ENCODE peak calls at places on chromosomes 11 and 22, in seven cellular contexts. One of them, this sample, is unnamed.
A peak's percentile ranks its signal among the peaks of the same experiment; 100 is the strongest.

GRCh38 chr22:29079218-29079901 is 6.5 kb downstream of the KREMEN1 start:
- DNase-seq in epithelial cell of esophagus: no peak
- DNase-seq in K562: no peak
- DNase-seq in Peyer's patch: no peak
- DNase-seq in WERI-Rb-1: peak; percentile 38
- DNase-seq in heart left ventricle: no peak
- DNase-seq in cardiac fibroblast: no peak
- DNase-seq in this sample: no peak

GRCh38 chr11:89495951-89496350 is 4.8 kb upstream of the NOX4 start:
- DNase-seq in epithelial cell of esophagus: peak; percentile 74
- DNase-seq in K562: no peak
- DNase-seq in Peyer's patch: no peak
- DNase-seq in WERI-Rb-1: no peak
- DNase-seq in heart left ventricle: peak; percentile 59
- DNase-seq in cardiac fibroblast: peak; percentile 94
- DNase-seq in this sample: peak; percentile 70

GRCh38 chr11:66855574-66856495 is 1.0 kb upstream of the LRFN4 start:
- DNase-seq in epithelial cell of esophagus: peak; percentile 66
- DNase-seq in K562: peak; percentile 98
- DNase-seq in Peyer's patch: peak; percentile 97
- DNase-seq in WERI-Rb-1: peak; percentile 96
- DNase-seq in heart left ventricle: peak; percentile 97
- DNase-seq in cardiac fibroblast: peak; percentile 88
- DNase-seq in this sample: peak; percentile 96

GRCh38 chr11:9773524-9773923 is 109.6 kb downstream of the SWAP70 start:
- DNase-seq in epithelial cell of esophagus: no peak
- DNase-seq in K562: no peak
- DNase-seq in Peyer's patch: no peak
- DNase-seq in WERI-Rb-1: no peak
- DNase-seq in heart left ventricle: no peak
- DNase-seq in cardiac fibroblast: no peak
- DNase-seq in this sample: no peak

GRCh38 chr11:134691985-134692384 is 279.9 kb upstream of the B3GAT1 start:
- DNase-seq in epithelial cell of esophagus: no peak
- DNase-seq in K562: no peak
- DNase-seq in Peyer's patch: no peak
- DNase-seq in WERI-Rb-1: no peak
- DNase-seq in heart left ventricle: no peak
- DNase-seq in cardiac fibroblast: no peak
- DNase-seq in this sample: no peak

GRCh38 chr11:83540112-83540675 is 254.0 kb upstream of the CCDC90B start:
- DNase-seq in epithelial cell of esophagus: no peak
- DNase-seq in K562: no peak
- DNase-seq in Peyer's patch: no peak
- DNase-seq in WERI-Rb-1: no peak
- DNase-seq in heart left ventricle: no peak
- DNase-seq in cardiac fibroblast: no peak
- DNase-seq in this sample: no peak

GRCh38 chr11:20162824-20163777 is 2.8 kb upstream of the DBX1 start:
- DNase-seq in epithelial cell of esophagus: peak; percentile 27
- DNase-seq in K562: no peak
- DNase-seq in Peyer's patch: no peak
- DNase-seq in WERI-Rb-1: peak; percentile 39
- DNase-seq in heart left ventricle: no peak
- DNase-seq in cardiac fibroblast: peak; percentile 29
- DNase-seq in this sample: no peak

GRCh38 chr22:42067706-42068350 is 2.8 kb downstream of the NAGA start:
- DNase-seq in epithelial cell of esophagus: no peak
- DNase-seq in K562: no peak
- DNase-seq in Peyer's patch: no peak
- DNase-seq in WERI-Rb-1: no peak
- DNase-seq in heart left ventricle: no peak
- DNase-seq in cardiac fibroblast: no peak
- DNase-seq in this sample: no peak

GRCh38 chr11:74791333-74792100 is 42.9 kb downstream of the RNF169 start:
- DNase-seq in epithelial cell of esophagus: no peak
- DNase-seq in K562: no peak
- DNase-seq in Peyer's patch: no peak
- DNase-seq in WERI-Rb-1: no peak
- DNase-seq in heart left ventricle: no peak
- DNase-seq in cardiac fibroblast: no peak
- DNase-seq in this sample: no peak

GRCh38 chr22:41831383-41831782 is 1.5 kb upstream of the SREBF2 start:
- DNase-seq in epithelial cell of esophagus: no peak
- DNase-seq in K562: no peak
- DNase-seq in Peyer's patch: no peak
- DNase-seq in WERI-Rb-1: no peak
- DNase-seq in heart left ventricle: no peak
- DNase-seq in cardiac fibroblast: peak; percentile 26
- DNase-seq in this sample: no peak

GRCh38 chr11:17273668-17274321 is 2.7 kb upstream of the NUCB2 start:
- DNase-seq in epithelial cell of esophagus: peak; percentile 24
- DNase-seq in K562: no peak
- DNase-seq in Peyer's patch: no peak
- DNase-seq in WERI-Rb-1: no peak
- DNase-seq in heart left ventricle: no peak
- DNase-seq in cardiac fibroblast: no peak
- DNase-seq in this sample: no peak

GRCh38 chr22:40401532-40401931 is 31.1 kb downstream of the SGSM3 start:
- DNase-seq in epithelial cell of esophagus: no peak
- DNase-seq in K562: no peak
- DNase-seq in Peyer's patch: no peak
- DNase-seq in WERI-Rb-1: no peak
- DNase-seq in heart left ventricle: no peak
- DNase-seq in cardiac fibroblast: no peak
- DNase-seq in this sample: no peak

GRCh38 chr11:33980896-33981295 is 70.6 kb upstream of the CAPRIN1 start:
- DNase-seq in epithelial cell of esophagus: peak; percentile 33
- DNase-seq in K562: no peak
- DNase-seq in Peyer's patch: no peak
- DNase-seq in WERI-Rb-1: no peak
- DNase-seq in heart left ventricle: no peak
- DNase-seq in cardiac fibroblast: peak; percentile 41
- DNase-seq in this sample: no peak

GRCh38 chr11:112745958-112746357 is 215.3 kb upstream of the NCAM1 start:
- DNase-seq in epithelial cell of esophagus: no peak
- DNase-seq in K562: no peak
- DNase-seq in Peyer's patch: no peak
- DNase-seq in WERI-Rb-1: no peak
- DNase-seq in heart left ventricle: no peak
- DNase-seq in cardiac fibroblast: no peak
- DNase-seq in this sample: no peak

GRCh38 chr11:69431893-69432738 is 49.3 kb upstream of the LINC01488 start:
- DNase-seq in epithelial cell of esophagus: no peak
- DNase-seq in K562: no peak
- DNase-seq in Peyer's patch: peak; percentile 34
- DNase-seq in WERI-Rb-1: no peak
- DNase-seq in heart left ventricle: no peak
- DNase-seq in cardiac fibroblast: no peak
- DNase-seq in this sample: no peak

GRCh38 chr11:12787847-12788246 is 113.6 kb downstream of the TEAD1 start:
- DNase-seq in epithelial cell of esophagus: peak; percentile 73
- DNase-seq in K562: no peak
- DNase-seq in Peyer's patch: no peak
- DNase-seq in WERI-Rb-1: no peak
- DNase-seq in heart left ventricle: no peak
- DNase-seq in cardiac fibroblast: peak; percentile 83
- DNase-seq in this sample: no peak

GRCh38 chr11:115222218-115222862 is 281.9 kb downstream of the CADM1 start:
- DNase-seq in epithelial cell of esophagus: peak; percentile 96
- DNase-seq in K562: peak; percentile 3
- DNase-seq in Peyer's patch: no peak
- DNase-seq in WERI-Rb-1: no peak
- DNase-seq in heart left ventricle: no peak
- DNase-seq in cardiac fibroblast: peak; percentile 91
- DNase-seq in this sample: no peak

GRCh38 chr11:36364551-36364950 is 68.5 kb downstream of the PRR5L start:
- DNase-seq in epithelial cell of esophagus: peak; percentile 81
- DNase-seq in K562: no peak
- DNase-seq in Peyer's patch: no peak
- DNase-seq in WERI-Rb-1: no peak
- DNase-seq in heart left ventricle: no peak
- DNase-seq in cardiac fibroblast: peak; percentile 14
- DNase-seq in this sample: no peak

DNA sequence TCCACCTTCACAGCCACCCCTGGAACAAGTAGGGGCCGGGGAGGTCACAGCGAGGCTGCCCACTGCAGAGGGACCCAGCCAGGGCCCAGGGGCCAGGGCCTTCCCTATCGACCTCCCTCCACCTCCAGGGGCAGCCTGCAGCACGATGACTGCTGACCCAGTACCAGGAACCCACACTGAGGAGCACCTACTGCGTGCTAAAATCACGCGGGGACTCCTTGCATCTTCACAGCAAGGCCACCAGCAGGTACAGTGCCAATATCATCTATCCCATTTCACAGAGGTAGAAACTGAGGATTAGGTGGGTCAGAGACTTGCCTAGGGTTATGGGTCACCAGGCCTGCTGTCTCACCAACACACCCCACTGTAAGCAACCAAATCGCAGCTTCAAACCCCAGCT is 14.6 kb downstream of the MACROD1 start:
- DNase-seq in epithelial cell of esophagus: no peak
- DNase-seq in K562: no peak
- DNase-seq in Peyer's patch: no peak
- DNase-seq in WERI-Rb-1: no peak
- DNase-seq in heart left ventricle: no peak
- DNase-seq in cardiac fibroblast: no peak
- DNase-seq in this sample: no peak
- H3K4me3 ChIP-seq in epithelial cell of esophagus: no peak overlapping the region
- H3K4me3 ChIP-seq in K562: no peak overlapping the region
- H3K4me3 ChIP-seq in Peyer's patch: no peak overlapping the region
- H3K4me3 ChIP-seq in WERI-Rb-1: no peak overlapping the region
- H3K4me3 ChIP-seq in heart left ventricle: no peak overlapping the region
- H3K4me3 ChIP-seq in cardiac fibroblast: no peak overlapping the region
- H3K4me3 ChIP-seq in this sample: no peak overlapping the region

GRCh38 chr22:38088723-38089473 is 4.9 kb upstream of the SLC16A8 start:
- DNase-seq in epithelial cell of esophagus: peak; percentile 37
- DNase-seq in K562: no peak
- DNase-seq in Peyer's patch: no peak
- DNase-seq in WERI-Rb-1: no peak
- DNase-seq in heart left ventricle: no peak
- DNase-seq in cardiac fibroblast: peak; percentile 27
- DNase-seq in this sample: no peak
- H3K4me3 ChIP-seq in epithelial cell of esophagus: no peak overlapping the region
- H3K4me3 ChIP-seq in K562: no peak overlapping the region
- H3K4me3 ChIP-seq in Peyer's patch: no peak overlapping the region
- H3K4me3 ChIP-seq in WERI-Rb-1: no peak overlapping the region
- H3K4me3 ChIP-seq in heart left ventricle: peak overlapping the region; percentile 45
- H3K4me3 ChIP-seq in cardiac fibroblast: peak overlapping the region; percentile 33
- H3K4me3 ChIP-seq in this sample: peak overlapping the region; percentile 43

GRCh38 chr11:58917159-58917765 is 22.0 kb upstream of the GLYATL1 start:
- DNase-seq in epithelial cell of esophagus: no peak
- DNase-seq in K562: no peak
- DNase-seq in Peyer's patch: no peak
- DNase-seq in WERI-Rb-1: no peak
- DNase-seq in heart left ventricle: no peak
- DNase-seq in cardiac fibroblast: no peak
- DNase-seq in this sample: no peak
- H3K4me3 ChIP-seq in epithelial cell of esophagus: no peak overlapping the region
- H3K4me3 ChIP-seq in K562: no peak overlapping the region
- H3K4me3 ChIP-seq in Peyer's patch: no peak overlapping the region
- H3K4me3 ChIP-seq in WERI-Rb-1: no peak overlapping the region
- H3K4me3 ChIP-seq in heart left ventricle: no peak overlapping the region
- H3K4me3 ChIP-seq in cardiac fibroblast: no peak overlapping the region
- H3K4me3 ChIP-seq in this sample: no peak overlapping the region

DNA sequence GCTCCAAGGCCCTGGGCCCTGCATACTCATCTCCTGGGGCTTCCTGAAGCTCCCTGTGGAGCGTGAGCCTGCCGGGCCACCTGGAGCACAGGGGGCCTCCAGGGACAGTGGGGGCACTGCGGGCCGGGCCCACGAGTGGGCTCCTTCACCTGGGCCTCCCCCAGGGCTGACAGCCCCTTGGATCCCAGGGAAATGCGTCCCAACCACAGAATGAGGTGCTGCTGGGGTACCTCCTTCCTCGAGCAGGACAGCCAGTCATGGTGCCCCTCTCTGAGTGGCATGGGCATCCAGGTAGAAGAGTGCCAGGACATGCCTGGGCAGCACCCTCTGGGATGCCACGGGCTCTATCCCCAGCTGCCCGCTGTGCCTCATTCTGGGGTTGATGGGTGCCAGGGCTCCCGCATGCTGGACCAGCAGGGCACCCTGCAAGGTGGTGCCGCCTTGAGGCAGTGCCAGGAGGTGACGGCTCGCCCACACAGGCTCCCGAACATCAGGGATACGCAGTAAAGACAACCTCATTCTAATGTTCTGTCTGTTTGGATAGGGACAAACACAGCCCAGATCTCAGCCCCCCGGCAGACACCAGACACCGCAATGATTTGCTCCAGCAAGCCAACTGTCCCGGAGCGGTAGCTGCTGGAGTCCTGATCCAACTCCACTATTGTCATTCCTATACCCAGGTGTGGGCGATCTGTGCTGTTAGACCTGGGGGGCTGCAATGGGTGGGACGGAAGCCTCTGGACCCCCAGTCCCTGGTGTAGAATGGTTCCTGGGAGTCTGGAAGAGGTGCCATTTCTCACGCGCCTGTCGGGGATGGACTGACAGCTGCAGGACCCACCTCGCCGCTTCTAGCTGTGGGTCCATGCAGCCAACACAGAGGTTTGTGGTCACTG is 25.8 kb downstream of the KRTAP5-5 start:
- DNase-seq in epithelial cell of esophagus: peak; percentile 34
- DNase-seq in K562: no peak
- DNase-seq in Peyer's patch: no peak
- DNase-seq in WERI-Rb-1: no peak
- DNase-seq in heart left ventricle: no peak
- DNase-seq in cardiac fibroblast: no peak
- DNase-seq in this sample: no peak
- H3K4me3 ChIP-seq in epithelial cell of esophagus: no peak overlapping the region
- H3K4me3 ChIP-seq in K562: no peak overlapping the region
- H3K4me3 ChIP-seq in Peyer's patch: no peak overlapping the region
- H3K4me3 ChIP-seq in WERI-Rb-1: no peak overlapping the region
- H3K4me3 ChIP-seq in heart left ventricle: no peak overlapping the region
- H3K4me3 ChIP-seq in cardiac fibroblast: no peak overlapping the region
- H3K4me3 ChIP-seq in this sample: no peak overlapping the region

This sample was measured in sigmoid colon.